ENCODE peak calls at places on chromosomes 13 and 19, in seven cellular contexts. G is H1, F is esophagus muscularis mucosa, T is ovary, P is A549, K is stomach, Y is transverse colon. R is an unnamed sample.

GRCh38 chr13:33265607-33266006 is 19.9 kb downstream of the STARD13 start:
- DNase-seq in G (no peak), F (no peak), T (no peak), P (no peak), K (no peak), Y (no peak), R (no peak)

GRCh38 chr13:31896427-31896826 is 135.1 kb upstream of the FRY start:
- DNase-seq in G (no peak), F (no peak), T (no peak), P (no peak), K (no peak), Y (no peak), R (no peak)

GRCh38 chr13:26509491-26509890 is 48.0 kb upstream of the WASF3 start:
- DNase-seq in G (no peak), F (no peak), T (no peak), P (no peak), K (no peak), Y (no peak), R (no peak)

GRCh38 chr13:29922281-29922821 is 71.9 kb upstream of the UBL3 start:
- DNase-seq in G (no peak), F (no peak), T (no peak), P (peak; percentile 16), K (no peak), Y (no peak), R (no peak)

GRCh38 chr13:109256866-109257760 is 529.3 kb downstream of the IRS2 start:
- DNase-seq in G (no peak), F (no peak), T (no peak), P (peak; percentile 95), K (no peak), Y (no peak), R (no peak)

GRCh38 chr13:33119886-33120543 is 103.8 kb downstream of the KL start:
- DNase-seq in G (no peak), F (no peak), T (no peak), P (peak; percentile 24), K (no peak), Y (no peak), R (no peak)

GRCh38 chr13:23007430-23007829 is 173.3 kb upstream of the SGCG start:
- DNase-seq in G (no peak), F (no peak), T (peak; percentile 15), P (no peak), K (no peak), Y (no peak), R (peak; percentile 18)

GRCh38 chr13:52158629-52159158 is 703 bp downstream of the NEK3 start:
- DNase-seq in G (no peak), F (peak; percentile 92), T (peak; percentile 31), P (peak; percentile 12), K (no peak), Y (peak; percentile 54), R (peak; percentile 29)

GRCh38 chr19:36060430-36060829 is 5.7 kb downstream of the WDR62 start:
- DNase-seq in G (peak; percentile 51), F (no peak), T (no peak), P (peak; percentile 68), K (peak; percentile 53), Y (peak; percentile 24), R (peak; percentile 53)

GRCh38 chr19:36008336-36008978 is at the start of gene SYNE4:
- DNase-seq in G (peak; percentile 81), F (no peak), T (no peak), P (peak; percentile 36), K (peak; percentile 78), Y (peak; percentile 76), R (no peak)

GRCh38 chr19:46416077-46416709 is 2.8 kb upstream of the CCDC8 start:
- DNase-seq in G (peak; percentile 95), F (no peak), T (peak; percentile 99), P (peak; percentile 85), K (peak; percentile 63), Y (peak; percentile 67), R (peak; percentile 35)

GRCh38 chr13:64278493-64278892 is 2862.8 kb upstream of the PCDH20 start:
- DNase-seq in G (no peak), F (no peak), T (no peak), P (no peak), K (no peak), Y (no peak), R (no peak)

GRCh38 chr19:54013866-54014265 is 22.4 kb downstream of the CACNG6 start:
- DNase-seq in G (no peak), F (no peak), T (no peak), P (peak; percentile 74), K (no peak), Y (no peak), R (no peak)

GRCh38 chr19:15300533-15301194 is 31.7 kb downstream of the BRD4 start:
- DNase-seq in G (no peak), F (no peak), T (no peak), P (peak; percentile 19), K (no peak), Y (no peak), R (no peak)

DNA sequence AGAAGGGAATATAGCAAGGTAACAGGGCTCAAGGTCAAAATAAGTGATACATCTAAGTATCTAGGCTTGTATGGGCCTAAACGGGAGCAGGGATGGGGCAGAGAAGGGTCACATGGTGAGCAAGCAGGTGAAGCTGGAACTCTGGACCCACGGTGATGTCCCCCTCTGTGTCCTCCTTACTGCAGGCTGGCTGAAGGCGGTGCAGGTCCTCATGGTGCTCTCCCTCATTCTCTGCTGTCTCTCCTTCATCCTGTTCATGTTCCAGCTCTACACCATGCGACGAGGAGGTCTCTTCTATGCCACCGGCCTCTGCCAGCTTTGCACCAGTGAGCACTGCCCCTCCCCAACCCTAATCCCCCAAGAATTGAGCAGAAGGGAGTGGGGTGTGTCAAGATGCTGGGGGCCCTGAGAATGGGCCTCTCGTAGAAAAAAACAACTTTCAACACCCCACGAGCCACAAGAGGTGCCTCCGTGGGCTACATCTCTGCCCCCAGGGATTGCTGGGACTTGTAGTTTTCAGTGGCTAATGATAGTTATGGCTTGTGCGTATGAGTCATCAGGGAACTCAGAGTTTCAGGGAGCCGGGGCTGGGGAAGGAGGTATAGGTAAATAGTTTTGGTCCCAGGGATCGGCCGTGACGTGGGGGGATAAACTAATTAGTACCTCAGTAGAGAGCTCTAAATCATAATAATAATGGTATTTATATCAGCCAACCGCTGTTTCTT is 4.0 kb downstream of the EMP3 start:
- DNase-seq in G (no peak), F (no peak), T (no peak), P (no peak), K (no peak), Y (peak; percentile 49), R (no peak)
- TF ChIP-seq POLR2A in G (no peak), F (no peak), T (no peak), P (no peak), K (no peak), Y (no peak), R (no peak)

DNA sequence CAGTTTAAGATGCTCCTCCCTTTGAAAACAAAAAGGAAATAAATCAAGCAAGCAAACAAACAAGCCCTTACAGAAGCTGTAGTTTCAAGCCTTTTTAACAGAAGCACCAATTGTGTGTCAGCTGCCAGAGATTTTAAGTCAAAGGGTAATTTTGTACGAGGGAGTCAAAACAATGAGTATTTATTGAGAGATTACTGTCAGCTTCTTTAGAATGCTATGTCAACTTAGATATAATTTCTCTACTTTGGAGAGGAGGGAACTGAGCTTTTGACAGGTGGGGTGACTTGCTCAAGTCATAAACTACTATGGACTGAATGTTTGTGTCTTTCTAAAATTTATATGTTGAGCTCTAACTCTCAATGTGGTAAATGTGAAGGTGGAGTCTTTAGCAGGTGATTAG is 10.5 kb upstream of the CBY2 start:
- DNase-seq in G (no peak), F (no peak), T (no peak), P (no peak), K (no peak), Y (no peak), R (no peak)
- TF ChIP-seq EP300 in G (no peak), F (no peak), T (no peak), P (no peak), K (no peak), Y (no peak), R (no peak)

GRCh38 chr13:111175948-111176347 is 60.8 kb downstream of the ARHGEF7 start:
- DNase-seq in G (no peak), F (no peak), T (no peak), P (no peak), K (no peak), Y (no peak), R (no peak)

GRCh38 chr13:111177803-111178389 is 62.8 kb downstream of the ARHGEF7 start:
- DNase-seq in G (no peak), F (no peak), T (no peak), P (no peak), K (no peak), Y (no peak), R (no peak)

GRCh38 chr13:111178417-111178816 is 63.3 kb downstream of the ARHGEF7 start:
- DNase-seq in G (no peak), F (no peak), T (no peak), P (no peak), K (no peak), Y (no peak), R (no peak)

GRCh38 chr13:111176421-111176820 is 61.3 kb downstream of the ARHGEF7 start:
- DNase-seq in G (no peak), F (no peak), T (no peak), P (no peak), K (no peak), Y (no peak), R (no peak)

DNA sequence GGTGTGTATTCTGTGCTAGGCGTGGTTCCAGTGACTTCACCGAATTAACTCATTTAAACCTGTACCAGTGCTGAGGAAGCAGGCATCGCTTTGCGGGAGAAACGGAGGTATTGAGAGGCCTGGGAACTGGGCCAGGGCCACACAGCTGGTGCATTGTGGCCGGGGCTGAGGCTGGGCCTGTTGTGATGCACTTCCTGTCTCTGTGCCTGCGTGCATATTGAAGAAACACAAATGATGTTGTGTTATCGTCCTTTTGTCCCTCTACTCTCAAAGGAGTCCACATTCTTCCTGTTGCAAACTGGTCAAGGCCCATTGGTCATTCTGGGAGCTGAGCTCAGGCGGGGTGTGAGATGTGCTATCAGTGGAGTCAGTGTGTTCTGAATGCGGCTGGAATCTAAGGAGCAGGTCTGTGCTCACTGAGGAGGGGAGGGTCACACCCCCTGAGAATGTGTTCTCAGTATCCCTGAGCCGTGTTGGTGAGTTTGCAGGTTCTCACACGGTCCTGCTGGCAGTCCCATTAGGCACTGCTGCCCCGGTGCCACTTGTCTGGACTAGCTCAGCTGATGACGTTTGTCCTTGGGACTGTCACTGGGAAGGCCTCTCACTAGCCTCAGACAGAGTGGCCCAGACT is 62.1 kb downstream of the ARHGEF7 start:
- DNase-seq in G (no peak), F (no peak), T (no peak), P (no peak), K (peak; percentile 46), Y (peak; percentile 53), R (no peak)
- H3K4me1 ChIP-seq in G (no peaks in the 10 kb centered on the region), F (peaks cover 36% of the 10 kb centered on the region), T (peaks cover 23% of the 10 kb centered on the region), P (no peaks in the 10 kb centered on the region), K (peaks cover 19% of the 10 kb centered on the region), Y (peaks cover 7% of the 10 kb centered on the region), R (peaks cover 26% of the 10 kb centered on the region)

DNA sequence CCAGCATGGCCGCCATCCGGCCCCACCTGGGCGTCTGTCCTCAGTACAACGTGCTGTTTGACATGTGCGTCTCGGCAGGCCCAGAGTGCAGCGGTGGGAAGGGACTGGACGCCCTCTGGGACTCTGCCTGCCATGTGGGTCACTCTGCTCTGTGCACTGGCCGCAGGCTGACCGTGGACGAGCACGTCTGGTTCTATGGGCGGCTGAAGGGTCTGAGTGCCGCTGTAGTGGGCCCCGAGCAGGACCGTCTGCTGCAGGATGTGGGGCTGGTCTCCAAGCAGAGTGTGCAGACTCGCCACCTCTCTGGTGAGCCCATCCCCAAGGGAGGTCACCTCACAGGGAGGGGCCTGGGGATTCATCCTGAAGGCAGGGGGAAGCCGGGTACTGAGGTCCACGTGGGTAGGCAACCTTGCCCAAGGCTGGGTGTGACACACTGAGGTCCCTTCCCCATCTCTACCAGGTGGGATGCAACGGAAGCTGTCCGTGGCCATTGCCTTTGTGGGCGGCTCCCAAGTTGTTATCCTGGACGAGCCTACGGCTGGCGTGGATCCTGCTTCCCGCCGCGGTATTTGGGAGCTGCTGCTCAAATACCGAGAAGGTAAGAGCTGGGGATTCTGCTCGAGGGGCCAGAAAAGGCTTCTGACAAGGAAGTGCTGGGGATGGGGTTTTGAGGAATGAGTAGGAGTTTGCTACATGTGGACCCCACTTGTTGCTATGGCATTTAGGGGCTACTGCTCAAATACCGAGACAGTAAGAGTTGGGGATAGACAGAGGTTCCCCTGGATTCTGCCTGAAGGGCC is 11.3 kb downstream of the ABCA7 start:
- DNase-seq in G (no peak), F (no peak), T (no peak), P (no peak), K (no peak), Y (no peak), R (no peak)
- TF ChIP-seq POLR2A in G (no peak), F (no peak), T (no peak), P (no peak), K (no peak), Y (no peak), R (no peak)

R was measured in tibial nerve.